ENCODE peak calls at places on chromosomes 5 and 9, in six cellular contexts. A, B, P, N, Y and F are unnamed samples.

GRCh38 chr9:115385383-115386122 is 267.6 kb upstream of the TNC start:
- DNase-seq in A (no peak), B (no peak), P (no peak), N (no peak), Y (no peak), F (no peak)

GRCh38 chr5:146507428-146507827 is 8.6 kb downstream of the GPR151 start:
- DNase-seq in A (no peak), B (no peak), P (no peak), N (no peak), Y (no peak), F (no peak)

GRCh38 chr5:17156463-17156862 is 61.0 kb upstream of the BASP1 start:
- DNase-seq in A (no peak), B (peak; percentile 66), P (no peak), N (no peak), Y (no peak), F (no peak)

GRCh38 chr5:171388816-171389168 is 1.1 kb downstream of the NPM1 start:
- DNase-seq in A (no peak), B (peak; percentile 38), P (no peak), N (peak; percentile 49), Y (no peak), F (no peak)

GRCh38 chr9:136386018-136386417 is 12.5 kb upstream of the CARD9 start:
- DNase-seq in A (no peak), B (no peak), P (no peak), N (no peak), Y (no peak), F (no peak)

GRCh38 chr9:129177443-129177790 is 644 bp downstream of the IER5L start:
- DNase-seq in A (no peak), B (no peak), P (no peak), N (no peak), Y (no peak), F (no peak)

GRCh38 chr9:6845881-6846280 is 88.1 kb downstream of the KDM4C start:
- DNase-seq in A (no peak), B (no peak), P (peak; percentile 26), N (peak; percentile 53), Y (no peak), F (no peak)

GRCh38 chr5:54676964-54677363 is 159.4 kb downstream of the SNX18 start:
- DNase-seq in A (no peak), B (no peak), P (no peak), N (no peak), Y (no peak), F (no peak)

GRCh38 chr9:134211811-134212460 is 47.6 kb upstream of the RNU6ATAC start:
- DNase-seq in A (no peak), B (no peak), P (no peak), N (no peak), Y (no peak), F (peak; percentile 57)

GRCh38 chr9:3894764-3895163 is 369.0 kb upstream of the RFX3 start:
- DNase-seq in A (no peak), B (peak; percentile 58), P (no peak), N (no peak), Y (no peak), F (no peak)

GRCh38 chr5:139062910-139063663 is 135.1 kb downstream of the SIL1 start:
- DNase-seq in A (no peak), B (no peak), P (no peak), N (peak; percentile 18), Y (no peak), F (no peak)

GRCh38 chr9:94156549-94157407 is 72.5 kb downstream of the PTPDC1 start:
- DNase-seq in A (no peak), B (peak; percentile 31), P (no peak), N (no peak), Y (no peak), F (no peak)

GRCh38 chr9:75937859-75938258 is 47.4 kb downstream of the PCSK5 start:
- DNase-seq in A (no peak), B (no peak), P (no peak), N (no peak), Y (no peak), F (no peak)

GRCh38 chr9:94918038-94918753 is 191.7 kb downstream of the AOPEP start:
- DNase-seq in A (no peak), B (no peak), P (no peak), N (peak; percentile 25), Y (no peak), F (no peak)

GRCh38 chr5:57915536-57915935 is 432.9 kb upstream of the ACTBL2 start:
- DNase-seq in A (no peak), B (no peak), P (no peak), N (no peak), Y (no peak), F (no peak)

GRCh38 chr5:71482132-71482531 is 26.7 kb downstream of the BDP1 start:
- DNase-seq in A (no peak), B (peak; percentile 32), P (no peak), N (no peak), Y (no peak), F (no peak)